ENCODE peak calls at places on chromosomes 6 and 20, in nine cellular contexts. Q is K562; N is naive thymus-derived CD4-positive, alpha-beta T cell; D is upper lobe of right lung; J is activated CD4-positive, CD25-positive, alpha-beta regulatory T cell treated with anti-CD3 and anti-CD28 coated beads, Interleukin-2, amount 50 U/mL, for 24 hours; L is right cardiac atrium; E is left ventricle myocardium superior; F is stimulated activated naive CD8-positive, alpha-beta T cell treated with anti-CD3 and anti-CD28 coated beads, Interleukin-15, Interleukin-2, amounts not matched to agents 100 U/mL and 50 U/mL, for 24 hours; H is lower lobe of right lung. X is an unnamed sample.

GRCh38 chr20:4189375-4189774 is 174.0 kb upstream of the RNF24 start:
- ATAC-seq in J (no peak), D (no peak), E (no peak), N (no peak), H (no peak), F (no peak), L (no peak), Q (no peak), X (no peak)

GRCh38 chr20:4875578-4876067 is 125.7 kb downstream of the SLC23A2 start:
- ATAC-seq in L (peak; percentile 85), E (peak; percentile 86), N (no peak), Q (no peak), J (no peak), F (no peak), D (no peak), H (no peak), X (peak; percentile 64)

GRCh38 chr20:4519530-4519929 is 202.2 kb upstream of the PRND start:
- ATAC-seq in D (peak; percentile 78), L (no peak), F (no peak), Q (peak; percentile 61), H (no peak), J (no peak), E (no peak), N (no peak), X (no peak)

GRCh38 chr6:24982231-24982630 is 46.5 kb upstream of the RIPOR2 start:
- ATAC-seq in F (no peak), N (no peak), L (no peak), E (no peak), D (no peak), Q (no peak), J (peak; percentile 80), H (peak; percentile 48), X (no peak)

GRCh38 chr6:27889628-27890315 is 22.4 kb downstream of the OR2B2 start:
- ATAC-seq in F (no peak), D (no peak), L (no peak), Q (no peak), E (no peak), N (no peak), H (no peak), J (no peak), X (no peak)

GRCh38 chr6:147448775-147449174 is 59.7 kb upstream of the SAMD5 start:
- ATAC-seq in F (no peak), L (no peak), Q (peak; percentile 49), N (no peak), H (no peak), E (no peak), J (no peak), D (no peak), X (no peak)

GRCh38 chr6:91083226-91083625 is 496.4 kb upstream of the MAP3K7 start:
- ATAC-seq in H (no peak), L (no peak), J (no peak), E (peak; percentile 49), F (no peak), D (no peak), N (no peak), Q (no peak), X (no peak)

GRCh38 chr6:1296542-1296941 is 15.4 kb upstream of the FOXQ1 start:
- ATAC-seq in D (peak; percentile 40), N (no peak), E (no peak), Q (no peak), F (no peak), L (no peak), J (no peak), H (peak; percentile 68), X (no peak)

GRCh38 chr6:36577298-36577697 is 16.9 kb upstream of the SRSF3 start:
- ATAC-seq in N (no peak), Q (peak; percentile 7), F (no peak), D (peak; percentile 80), J (no peak), L (no peak), H (peak; percentile 80), E (no peak), X (no peak)

GRCh38 chr6:121393711-121394110 is 41.7 kb upstream of the GJA1 start:
- ATAC-seq in H (no peak), J (no peak), N (no peak), L (no peak), F (no peak), E (no peak), D (no peak), Q (no peak), X (no peak)

GRCh38 chr6:16487953-16488674 is 249.7 kb downstream of the GMPR start:
- ATAC-seq in E (no peak), Q (no peak), H (no peak), D (no peak), J (peak; percentile 83), N (no peak), L (no peak), F (peak; percentile 19), X (no peak)

GRCh38 chr6:44699851-44700250 is 312.3 kb downstream of the CDC5L start:
- ATAC-seq in D (no peak), E (no peak), H (no peak), L (no peak), J (no peak), F (no peak), Q (no peak), N (no peak), X (no peak)

GRCh38 chr6:45479834-45480696 is 102.3 kb upstream of the SUPT3H start:
- ATAC-seq in E (no peak), N (peak; percentile 53), D (peak; percentile 66), F (no peak), L (no peak), Q (peak; percentile 37), J (peak; percentile 27), H (peak; percentile 46), X (peak; percentile 84)

GRCh38 chr20:63290136-63290676 is 2.8 kb upstream of the COL20A1 start:
- ATAC-seq in Q (no peak), F (no peak), L (no peak), N (no peak), D (no peak), H (no peak), J (no peak), E (no peak), X (no peak)

GRCh38 chr6:52389626-52390360 is 27.8 kb downstream of the PAQR8 start:
- ATAC-seq in E (peak; percentile 69), H (peak; percentile 77), Q (peak; percentile 70), J (peak; percentile 40), L (peak; percentile 80), F (peak; percentile 56), D (peak; percentile 61), N (peak; percentile 60), X (peak; percentile 65)

X was measured in stimulated activated memory B cell treated with anti-CD40 and anti-IgM and Interleukin-4, amounts not matched to agents 10 μg/mL and 1 μg/mL and 100 μg/mL, for 72 hours.